ENCODE peak calls at places on chromosomes 5 and 9, in five cellular contexts. L is HS-27A, H is RCC 7860, M is neural progenitor cell, S is putamen. O is an unnamed sample.

GRCh38 chr5:160260881-160261815 is 31.8 kb downstream of the FABP6 start:
- DNase-seq in L (no peak), H (peak), M (peak), S (no peak), O (no peak)

GRCh38 chr9:88532320-88532719 is 2.7 kb upstream of the NXNL2 start:
- DNase-seq in L (no peak), H (peak), M (peak), S (no peak), O (no peak)

GRCh38 chr9:134216449-134216951 is 52.1 kb upstream of the RNU6ATAC start:
- DNase-seq in L (no peak), H (no peak), M (no peak), S (no peak), O (no peak)

GRCh38 chr5:151060742-151061141 is 20.1 kb downstream of the TNIP1 start:
- DNase-seq in L (no peak), H (no peak), M (no peak), S (no peak), O (no peak)

GRCh38 chr9:94603259-94603776 is 9.7 kb upstream of the FBP2 start:
- DNase-seq in L (peak), H (peak), M (peak), S (peak), O (peak)

GRCh38 chr5:167561796-167562195 is 729.6 kb upstream of the WWC1 start:
- DNase-seq in L (no peak), H (no peak), M (no peak), S (no peak), O (no peak)

GRCh38 chr5:179187681-179188575 is 127.8 kb downstream of the ZNF354C start:
- DNase-seq in L (no peak), H (no peak), M (no peak), S (no peak), O (no peak)

GRCh38 chr5:82975396-82975795 is 101.8 kb downstream of the TMEM167A start:
- DNase-seq in L (no peak), H (no peak), M (peak), S (no peak), O (no peak)